ENCODE peak calls at places on chromosomes 11 and 22, in ten cellular contexts. K, J, A, I, V, F, B, T, N and Q are unnamed samples.

GRCh38 chr22:27820896-27821866 is 19.6 kb upstream of the MN1 start:
- DNase-seq in A (no peak), K (no peak), N (no peak), F (peak), T (no peak), J (no peak), V (peak), B (no peak), I (no peak), Q (no peak)

GRCh38 chr11:86978756-86979608 is 23.8 kb upstream of the FZD4 start:
- DNase-seq in T (no peak), J (peak), B (peak), F (peak), K (no peak), V (peak), I (peak), A (no peak), N (peak), Q (peak)

GRCh38 chr11:109196016-109196415 is 226.0 kb upstream of the C11orf87 start:
- DNase-seq in N (no peak), F (peak), A (no peak), B (peak), I (no peak), K (no peak), J (peak), T (no peak), V (peak), Q (no peak)

GRCh38 chr11:10674991-10675440 is 18.5 kb downstream of the IRAG1 start:
- DNase-seq in K (no peak), N (no peak), B (no peak), J (no peak), T (no peak), I (no peak), A (no peak), V (no peak), F (no peak), Q (no peak)

GRCh38 chr11:42237701-42238235 is 778.3 kb upstream of the LRRC4C start:
- DNase-seq in A (peak), B (no peak), N (no peak), I (no peak), V (peak), K (no peak), T (no peak), J (peak), F (peak), Q (no peak)

GRCh38 chr11:8650401-8650990 is 32.0 kb downstream of the TRIM66 start:
- DNase-seq in F (peak), N (no peak), I (no peak), J (peak), V (no peak), B (peak), A (no peak), K (no peak), T (no peak), Q (no peak)

GRCh38 chr11:126878892-126879291 is 121.7 kb downstream of the KIRREL3 start:
- DNase-seq in I (no peak), A (no peak), K (no peak), N (no peak), V (no peak), J (no peak), B (no peak), F (no peak), T (no peak), Q (no peak)

GRCh38 chr22:45112136-45112879 is 51.4 kb upstream of the NUP50 start:
- DNase-seq in N (no peak), A (peak), K (no peak), J (peak), V (no peak), I (no peak), F (peak), B (peak), T (no peak), Q (no peak)

GRCh38 chr11:71078482-71078881 is 173.9 kb downstream of the SHANK2 start:
- DNase-seq in B (no peak), I (no peak), T (no peak), N (no peak), J (peak), F (peak), K (no peak), A (no peak), V (no peak), Q (no peak)

GRCh38 chr11:78595431-78596130 is 20.9 kb upstream of the NARS2 start:
- DNase-seq in J (no peak), N (no peak), F (no peak), I (no peak), V (no peak), K (no peak), A (no peak), B (peak), T (no peak), Q (no peak)

GRCh38 chr11:94376841-94377240 is 24.4 kb downstream of the GPR83 start:
- DNase-seq in A (peak), V (no peak), I (no peak), K (no peak), B (no peak), T (no peak), N (no peak), J (no peak), F (no peak), Q (no peak)

GRCh38 chr11:62492586-62492985 is 54.0 kb downstream of the AHNAK start:
- DNase-seq in K (no peak), B (no peak), T (no peak), V (no peak), I (no peak), N (no peak), A (no peak), F (no peak), J (no peak), Q (no peak)

GRCh38 chr11:9347100-9347499 is 32.7 kb upstream of the TMEM41B start:
- DNase-seq in T (no peak), V (no peak), J (no peak), N (no peak), B (no peak), K (no peak), F (no peak), I (no peak), A (no peak), Q (no peak)

GRCh38 chr22:43474161-43475101 is 62.6 kb downstream of the MPPED1 start:
- DNase-seq in K (no peak), T (no peak), V (no peak), B (no peak), N (no peak), F (no peak), I (no peak), A (no peak), J (no peak), Q (no peak)

GRCh38 chr11:4699697-4700435 is 2.2 kb upstream of the OR51E2 start:
- DNase-seq in J (no peak), K (no peak), T (no peak), F (no peak), N (no peak), I (peak), V (no peak), A (no peak), B (no peak), Q (peak)

GRCh38 chr11:112485280-112485679 is 224.6 kb upstream of the PLET1 start:
- DNase-seq in K (peak), F (no peak), A (no peak), J (no peak), N (no peak), T (no peak), B (no peak), V (no peak), I (no peak), Q (no peak)

GRCh38 chr11:112481893-112482292 is 221.2 kb upstream of the PLET1 start:
- DNase-seq in A (no peak), I (no peak), J (no peak), N (no peak), B (no peak), F (no peak), V (no peak), K (no peak), T (no peak), Q (no peak)

GRCh38 chr11:6321356-6321755 is 1.1 kb upstream of the CAVIN3 start:
- DNase-seq in N (no peak), V (no peak), I (no peak), K (no peak), J (no peak), T (no peak), F (no peak), A (no peak), B (no peak), Q (no peak)

GRCh38 chr11:26931248-26931631 is 62.7 kb upstream of the FIBIN start:
- DNase-seq in K (no peak), F (no peak), A (no peak), J (no peak), B (peak), I (no peak), V (peak), N (no peak), T (no peak), Q (no peak)

GRCh38 chr11:45961841-45962240 is 39.4 kb downstream of the LARGE2 start:
- DNase-seq in N (no peak), F (no peak), V (no peak), J (no peak), K (no peak), I (no peak), B (no peak), T (no peak), A (no peak), Q (no peak)

GRCh38 chr22:42955087-42955630 is 59.8 kb downstream of the PACSIN2 start:
- DNase-seq in B (no peak), K (no peak), N (no peak), T (no peak), J (no peak), A (no peak), V (no peak), I (no peak), F (no peak), Q (no peak)

GRCh38 chr22:20568502-20569058 is 61.2 kb downstream of the MED15 start:
- DNase-seq in B (no peak), N (no peak), J (no peak), A (no peak), V (no peak), T (no peak), K (no peak), I (no peak), F (no peak), Q (no peak)

GRCh38 chr11:32033067-32033466 is 57.8 kb upstream of the RCN1 start:
- DNase-seq in J (peak), T (no peak), K (no peak), F (peak), A (no peak), N (no peak), V (no peak), I (no peak), B (no peak), Q (no peak)

GRCh38 chr22:19048531-19048930 is 73.7 kb downstream of the DGCR2 start:
- DNase-seq in A (no peak), J (no peak), V (no peak), K (no peak), I (no peak), T (no peak), B (no peak), F (no peak), N (no peak), Q (no peak)

GRCh38 chr11:120279490-120279889 is 39.5 kb downstream of the POU2F3 start:
- DNase-seq in K (no peak), V (no peak), A (no peak), I (no peak), F (no peak), J (no peak), N (no peak), T (no peak), B (no peak), Q (no peak)

GRCh38 chr22:50244420-50245213 is at the start of gene TUBGCP6:
- DNase-seq in J (peak), B (peak), N (peak), I (peak), A (peak), V (peak), T (peak), K (peak), F (peak), Q (peak)

GRCh38 chr11:68120212-68121066 is 749 bp downstream of the CHKA start:
- DNase-seq in K (no peak), B (peak), N (no peak), T (peak), A (no peak), J (peak), V (peak), F (peak), I (peak), Q (peak)

GRCh38 chr11:117039270-117039669 is 59.0 kb downstream of the SIK3 start:
- DNase-seq in V (no peak), F (no peak), K (no peak), B (no peak), N (no peak), J (no peak), I (no peak), A (no peak), T (no peak), Q (no peak)

GRCh38 chr11:82586581-82586980 is 147.1 kb downstream of the FAM181B start:
- DNase-seq in T (no peak), K (no peak), I (no peak), V (no peak), B (no peak), N (no peak), A (no peak), J (no peak), F (no peak), Q (no peak)

GRCh38 chr11:15073361-15074205 is at the start of gene CALCB:
- DNase-seq in B (peak), V (peak), F (peak), N (no peak), T (peak), I (no peak), A (no peak), J (peak), K (no peak), Q (no peak)

GRCh38 chr11:64608636-64609035 is 17.6 kb downstream of the SLC22A12 start:
- DNase-seq in J (no peak), V (no peak), I (no peak), F (no peak), B (no peak), A (no peak), K (no peak), T (no peak), N (no peak), Q (no peak)

GRCh38 chr11:10044618-10045017 is 249.4 kb downstream of the SBF2 start:
- DNase-seq in N (no peak), V (no peak), I (no peak), F (no peak), J (no peak), B (no peak), A (peak), K (no peak), T (no peak), Q (no peak)

GRCh38 chr11:16410479-16410878 is 54.1 kb upstream of the SOX6 start:
- DNase-seq in T (no peak), F (no peak), A (peak), N (no peak), K (no peak), B (no peak), J (no peak), V (no peak), I (no peak), Q (no peak)

GRCh38 chr11:98365185-98365584 is 655.6 kb upstream of the CNTN5 start:
- DNase-seq in F (no peak), V (no peak), J (no peak), I (no peak), T (no peak), N (no peak), B (no peak), K (no peak), A (no peak), Q (no peak)

GRCh38 chr22:45885941-45886395 is 91.0 kb downstream of the WNT7B start:
- DNase-seq in N (no peak), J (no peak), B (no peak), I (no peak), T (peak), A (no peak), F (no peak), V (no peak), K (no peak), Q (no peak)

GRCh38 chr22:39663751-39664150 is 93.2 kb downstream of the CACNA1I start:
- DNase-seq in A (no peak), V (no peak), T (no peak), K (no peak), I (no peak), F (no peak), N (no peak), B (no peak), J (no peak), Q (no peak)

GRCh38 chr11:97140885-97141494 is 751.2 kb downstream of the JRKL start:
- DNase-seq in K (no peak), V (no peak), T (no peak), I (peak), J (peak), B (no peak), A (no peak), F (peak), N (no peak), Q (peak)

GRCh38 chr11:69051381-69052342 is 2.9 kb downstream of the TPCN2 start:
- DNase-seq in F (no peak), B (no peak), A (no peak), T (no peak), I (no peak), V (no peak), N (no peak), K (no peak), J (no peak), Q (no peak)

GRCh38 chr11:607971-608659 is 7.6 kb downstream of the IRF7 start:
- DNase-seq in V (no peak), J (no peak), B (no peak), K (no peak), N (no peak), A (no peak), T (no peak), F (no peak), I (no peak), Q (no peak)

GRCh38 chr11:36672815-36673450 is 74.9 kb upstream of the RAG2 start:
- DNase-seq in V (peak), J (peak), T (no peak), B (peak), N (no peak), F (peak), I (peak), A (no peak), K (no peak), Q (no peak)

GRCh38 chr11:105468154-105468553 is 141.7 kb upstream of the GRIA4 start:
- DNase-seq in B (no peak), T (no peak), F (peak), J (peak), A (no peak), N (no peak), K (no peak), V (no peak), I (no peak), Q (no peak)

GRCh38 chr11:105466582-105467228 is 143.2 kb upstream of the GRIA4 start:
- DNase-seq in K (no peak), T (no peak), F (peak), B (peak), I (no peak), V (peak), A (peak), N (no peak), J (peak), Q (no peak)

GRCh38 chr11:105469931-105470330 is 139.9 kb upstream of the GRIA4 start:
- DNase-seq in A (no peak), T (no peak), V (no peak), F (no peak), K (no peak), B (no peak), J (no peak), I (no peak), N (no peak), Q (no peak)
- TF ChIP-seq CTCF in A (no peak), T (no peak), V (no peak), F (no peak), K (no peak), B (no peak), J (no peak), I (no peak), N (no peak), Q (no peak)

GRCh38 chr11:65793625-65794400 is 7.0 kb downstream of the OVOL1 start:
- DNase-seq in V (no peak), T (no peak), I (no peak), K (no peak), F (no peak), J (no peak), A (no peak), B (no peak), N (no peak), Q (no peak)
- TF ChIP-seq CTCF in V (no peak), T (no peak), I (no peak), K (no peak), F (no peak), J (no peak), A (no peak), B (no peak), N (no peak), Q (no peak)

GRCh38 chr11:125224391-125225015 is 60.0 kb downstream of the PKNOX2 start:
- DNase-seq in T (no peak), A (no peak), K (no peak), V (peak), B (peak), F (peak), J (peak), I (no peak), N (no peak), Q (no peak)
- TF ChIP-seq CTCF in T (no peak), A (peak), K (no peak), V (peak), B (peak), F (peak), J (peak), I (no peak), N (no peak), Q (no peak)

GRCh38 chr22:21867528-21868266 is at the start of gene MAPK1:
- DNase-seq in I (peak), J (peak), V (peak), N (peak), K (peak), T (peak), A (peak), F (peak), B (peak), Q (peak)
- TF ChIP-seq CTCF in I (peak), J (no peak), V (peak), N (no peak), K (no peak), T (peak), A (peak), F (no peak), B (peak), Q (peak)

DNA sequence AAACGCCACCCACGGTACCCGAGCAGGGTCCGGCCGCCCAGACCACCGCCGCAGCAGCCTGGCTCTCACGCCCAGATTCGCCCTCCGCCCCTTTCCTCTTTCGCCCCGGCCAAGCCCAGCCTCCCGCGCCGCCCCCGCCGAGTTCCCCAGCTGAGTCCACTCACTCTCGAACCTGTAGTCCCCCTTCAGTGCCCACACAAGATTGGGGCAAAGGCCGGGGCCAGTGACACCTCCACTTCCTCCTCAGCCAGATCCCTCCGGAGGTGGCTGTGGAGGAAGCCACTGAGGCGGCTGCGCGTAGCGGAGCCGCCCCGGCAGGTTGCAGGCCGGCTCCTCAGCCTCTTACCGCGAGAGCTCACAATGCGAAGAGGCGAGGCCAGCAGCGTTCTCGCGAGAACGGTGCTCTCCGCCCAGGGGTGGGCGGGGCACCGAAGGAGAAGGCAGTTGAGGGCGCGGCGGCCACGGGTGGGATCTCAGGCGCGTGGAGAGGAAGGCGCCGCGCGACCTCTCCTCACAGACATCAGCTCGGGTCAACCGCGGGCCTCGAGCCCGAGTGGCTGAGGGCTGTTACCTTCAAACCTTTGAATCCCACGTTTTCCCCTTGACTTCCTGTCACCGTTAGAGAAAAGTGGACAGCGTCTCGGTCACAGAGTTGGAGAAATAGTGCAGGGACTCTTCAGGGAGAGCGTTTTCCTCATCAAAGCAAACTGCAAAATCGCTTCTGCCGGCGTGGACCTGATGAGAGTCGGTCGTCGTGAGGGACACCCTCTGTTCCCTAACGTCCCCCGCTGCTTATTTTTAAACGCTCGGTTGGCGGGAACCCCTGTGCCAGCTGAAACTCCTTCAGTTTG is at the start of gene BTBD10:
- DNase-seq in A (peak), I (peak), B (peak), J (peak), T (peak), V (peak), K (peak), F (peak), N (peak), Q (peak)
- TF ChIP-seq CTCF in A (no peak), I (no peak), B (no peak), J (no peak), T (no peak), V (no peak), K (no peak), F (no peak), N (no peak), Q (no peak)

GRCh38 chr22:22099194-22099486 is 116.6 kb upstream of the TOP3B start:
- DNase-seq in F (no peak), N (no peak), T (no peak), V (no peak), A (no peak), K (no peak), J (no peak), I (peak), B (no peak), Q (peak)

GRCh38 chr22:22106855-22107254 is 124.3 kb upstream of the TOP3B start:
- DNase-seq in N (no peak), K (no peak), V (no peak), A (no peak), T (no peak), F (no peak), J (no peak), I (no peak), B (no peak), Q (no peak)

GRCh38 chr22:22105364-22105763 is 122.8 kb upstream of the TOP3B start:
- DNase-seq in I (no peak), A (no peak), T (no peak), F (no peak), V (no peak), K (no peak), N (no peak), J (no peak), B (no peak), Q (no peak)

GRCh38 chr22:22099833-22100812 is 117.5 kb upstream of the TOP3B start:
- DNase-seq in B (peak), T (no peak), F (peak), N (no peak), J (peak), A (no peak), I (no peak), V (no peak), K (no peak), Q (no peak)

GRCh38 chr22:22103078-22103593 is 120.5 kb upstream of the TOP3B start:
- DNase-seq in A (no peak), B (no peak), J (no peak), F (no peak), V (no peak), I (no peak), N (peak), T (no peak), K (no peak), Q (no peak)
- TF ChIP-seq CTCF in A (peak), B (peak), J (peak), F (peak), V (peak), I (no peak), N (no peak), T (peak), K (no peak), Q (peak)

GRCh38 chr11:72238040-72238450 is 5.9 kb downstream of the PHOX2A start:
- DNase-seq in I (peak), A (no peak), J (peak), V (peak), F (peak), K (peak), T (peak), N (peak), B (peak), Q (peak)
- TF ChIP-seq CTCF in I (peak), A (peak), J (peak), V (peak), F (peak), K (peak), T (peak), N (peak), B (peak), Q (peak)

GRCh38 chr11:133529807-133530500 is 2.3 kb downstream of the OPCML start:
- DNase-seq in B (no peak), T (no peak), A (no peak), J (no peak), K (no peak), N (no peak), I (no peak), V (no peak), F (no peak), Q (no peak)
- TF ChIP-seq CTCF in B (no peak), T (no peak), A (no peak), J (no peak), K (no peak), N (no peak), I (no peak), V (no peak), F (no peak), Q (no peak)